ENCODE peak calls at places on chromosome 14, in eight cellular contexts. Y, G, A, W, M, K, Z and D are unnamed samples. For H3K4me1, the result is how much of the 10 kb centered on the place peaks cover.

GRCh38 chr14:39102265-39102968 is 618 bp downstream of the SEC23A start:
- DNase-seq in Y (no peak), G (peak), A (peak), W (no peak), M (no peak), K (no peak), Z (peak), D (peak)

GRCh38 chr14:71133296-71133695 is 226.0 kb downstream of the PCNX1 start:
- DNase-seq in Y (no peak), G (no peak), A (no peak), W (no peak), M (no peak), K (no peak), Z (no peak), D (no peak)

GRCh38 chr14:29601559-29602109 is 326.0 kb downstream of the PRKD1 start:
- DNase-seq in Y (no peak), G (no peak), A (no peak), W (no peak), M (no peak), K (no peak), Z (peak), D (no peak)

GRCh38 chr14:38121280-38121679 is 86.4 kb upstream of the SSTR1 start:
- DNase-seq in Y (no peak), G (no peak), A (no peak), W (no peak), M (no peak), K (no peak), Z (no peak), D (no peak)

GRCh38 chr14:101360045-101360931 is 201.0 kb upstream of the DIO3 start:
- DNase-seq in Y (no peak), G (no peak), A (no peak), W (no peak), M (no peak), K (peak), Z (peak), D (no peak)

GRCh38 chr14:24231263-24232120 is 675 bp downstream of the NEDD8 start:
- DNase-seq in Y (no peak), G (no peak), A (no peak), W (no peak), M (no peak), K (no peak), Z (no peak), D (no peak)

GRCh38 chr14:80678436-80678835 is 263.1 kb downstream of the CEP128 start:
- DNase-seq in Y (no peak), G (no peak), A (no peak), W (no peak), M (no peak), K (no peak), Z (no peak), D (no peak)

GRCh38 chr14:24665440-24665991 is 31.5 kb upstream of the GZMB start:
- DNase-seq in Y (no peak), G (no peak), A (no peak), W (no peak), M (no peak), K (no peak), Z (no peak), D (peak)

GRCh38 chr14:45362505-45362904 is 109.5 kb upstream of the MIS18BP1 start:
- DNase-seq in Y (no peak), G (no peak), A (no peak), W (no peak), M (no peak), K (no peak), Z (no peak), D (no peak)

GRCh38 chr14:69553221-69553620 is 21.4 kb downstream of the CCDC177 start:
- DNase-seq in Y (no peak), G (peak), A (no peak), W (no peak), M (no peak), K (no peak), Z (peak), D (no peak)

GRCh38 chr14:33287204-33287603 is 348.5 kb downstream of the NPAS3 start:
- DNase-seq in Y (no peak), G (no peak), A (no peak), W (no peak), M (no peak), K (no peak), Z (no peak), D (no peak)

GRCh38 chr14:48914382-48914781 is 671.8 kb downstream of the RPS29 start:
- DNase-seq in Y (no peak), G (no peak), A (no peak), W (no peak), M (no peak), K (no peak), Z (no peak), D (no peak)

GRCh38 chr14:50605776-50606175 is 45.8 kb downstream of the ATL1 start:
- DNase-seq in Y (no peak), G (no peak), A (no peak), W (no peak), M (no peak), K (no peak), Z (peak), D (no peak)

GRCh38 chr14:76901171-76902055 is 75.2 kb downstream of the LRRC74A start:
- DNase-seq in Y (no peak), G (no peak), A (no peak), W (no peak), M (no peak), K (no peak), Z (no peak), D (no peak)

GRCh38 chr14:64562432-64562831 is 12.7 kb downstream of the PPP1R36 start:
- DNase-seq in Y (no peak), G (no peak), A (no peak), W (no peak), M (no peak), K (no peak), Z (no peak), D (no peak)

GRCh38 chr14:40232302-40232701 is 800.1 kb upstream of the FBXO33 start:
- DNase-seq in Y (no peak), G (no peak), A (no peak), W (no peak), M (no peak), K (no peak), Z (no peak), D (no peak)

GRCh38 chr14:58082491-58083098 is 69.4 kb downstream of the ARMH4 start:
- DNase-seq in Y (no peak), G (peak), A (no peak), W (no peak), M (no peak), K (no peak), Z (peak), D (no peak)

GRCh38 chr14:88975926-88976325 is 151.5 kb downstream of the TTC8 start:
- DNase-seq in Y (no peak), G (no peak), A (no peak), W (no peak), M (no peak), K (no peak), Z (no peak), D (no peak)

GRCh38 chr14:99505089-99505488 is 23.9 kb downstream of the CCNK start:
- DNase-seq in Y (no peak), G (no peak), A (no peak), W (no peak), M (no peak), K (no peak), Z (no peak), D (no peak)

GRCh38 chr14:90570463-90570860 is 173.6 kb downstream of the CALM1 start:
- DNase-seq in Y (peak), G (no peak), A (no peak), W (no peak), M (no peak), K (peak), Z (no peak), D (no peak)
- H3K27ac ChIP-seq in Y (no peak), G (no peak), A (no peak), W (no peak), M (no peak), K (no peak), Z (no peak), D (no peak)

GRCh38 chr14:61565181-61565580 is 130.1 kb upstream of the HIF1A start:
- DNase-seq in Y (no peak), G (no peak), A (no peak), W (no peak), M (no peak), K (no peak), Z (no peak), D (no peak)
- H3K4me1 ChIP-seq in Y (half or more), G (half or more), A (under half), W (under half), M (under half), K (half or more), Z (half or more), D (under half)

GRCh38 chr14:31197671-31198070 is 9.9 kb downstream of the HECTD1 start:
- DNase-seq in Y (no peak), G (no peak), A (no peak), W (no peak), M (no peak), K (no peak), Z (no peak), D (no peak)

GRCh38 chr14:31190717-31191263 is 16.8 kb downstream of the HECTD1 start:
- DNase-seq in Y (no peak), G (no peak), A (no peak), W (no peak), M (no peak), K (no peak), Z (no peak), D (no peak)

GRCh38 chr14:31196839-31197477 is 10.6 kb downstream of the HECTD1 start:
- DNase-seq in Y (no peak), G (no peak), A (no peak), W (no peak), M (no peak), K (no peak), Z (no peak), D (no peak)

GRCh38 chr14:31194661-31195060 is 12.9 kb downstream of the HECTD1 start:
- DNase-seq in Y (no peak), G (no peak), A (no peak), W (no peak), M (no peak), K (no peak), Z (peak), D (no peak)

DNA sequence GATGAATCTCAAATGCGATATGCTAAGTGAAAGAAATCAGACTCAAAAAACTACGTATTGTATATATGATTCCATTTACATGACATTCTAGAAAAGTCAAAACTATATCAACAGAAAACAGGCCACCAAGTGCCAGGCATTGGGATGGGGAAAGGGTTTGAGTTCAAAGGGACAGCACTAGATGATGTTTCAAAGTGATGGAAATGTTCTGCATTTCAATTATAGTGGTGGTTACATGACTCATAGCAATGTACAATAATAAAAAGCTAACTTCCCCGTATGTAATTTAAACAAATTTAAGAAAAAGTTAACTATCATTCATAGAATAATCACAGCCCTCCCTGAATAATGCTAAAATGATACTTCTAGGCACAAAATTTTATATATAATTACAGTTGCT is 13.5 kb downstream of the HECTD1 start:
- DNase-seq in Y (no peak), G (no peak), A (no peak), W (no peak), M (no peak), K (no peak), Z (peak), D (no peak)
- H3K27ac ChIP-seq in Y (no peak), G (no peak), A (no peak), W (no peak), M (no peak), K (no peak), Z (no peak), D (no peak)

GRCh38 chr14:75165586-75166391 is 10.6 kb downstream of the TMED10 start:
- DNase-seq in Y (no peak), G (no peak), A (no peak), W (no peak), M (no peak), K (no peak), Z (peak), D (no peak)
- H3K4me1 ChIP-seq in Y (under half), G (under half), A (under half), W (under half), M (under half), K (half or more), Z (under half), D (under half)

GRCh38 chr14:85415015-85415712 is 114.8 kb upstream of the FLRT2 start:
- DNase-seq in Y (no peak), G (peak), A (no peak), W (peak), M (no peak), K (no peak), Z (peak), D (no peak)

GRCh38 chr14:85418716-85419115 is 111.2 kb upstream of the FLRT2 start:
- DNase-seq in Y (no peak), G (no peak), A (no peak), W (no peak), M (no peak), K (no peak), Z (peak), D (no peak)

GRCh38 chr14:85414142-85414541 is 115.8 kb upstream of the FLRT2 start:
- DNase-seq in Y (no peak), G (no peak), A (no peak), W (no peak), M (no peak), K (no peak), Z (peak), D (no peak)

GRCh38 chr14:85417396-85417795 is 112.5 kb upstream of the FLRT2 start:
- DNase-seq in Y (no peak), G (no peak), A (no peak), W (no peak), M (no peak), K (no peak), Z (no peak), D (no peak)

DNA sequence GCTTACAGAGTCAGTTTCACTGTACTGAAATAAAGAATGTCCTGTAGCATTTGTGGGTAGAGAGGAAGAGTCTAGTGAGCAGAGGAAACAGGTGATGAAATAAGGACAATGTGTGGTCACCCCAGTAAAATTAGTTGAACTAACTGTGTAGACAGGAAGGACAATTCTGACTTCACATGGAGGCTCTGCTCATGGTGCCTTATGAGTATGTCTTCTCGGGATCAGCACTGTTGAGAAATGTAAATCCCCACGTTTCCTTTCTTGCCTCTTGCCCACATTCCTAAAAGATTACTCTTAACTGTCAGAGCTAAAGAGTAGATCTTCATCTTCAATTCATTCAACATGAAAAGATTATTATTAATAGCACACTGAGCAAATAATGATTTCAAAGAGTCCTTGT is 113.2 kb upstream of the FLRT2 start:
- DNase-seq in Y (no peak), G (peak), A (no peak), W (no peak), M (no peak), K (no peak), Z (peak), D (no peak)
- H3K27ac ChIP-seq in Y (no peak), G (peak), A (no peak), W (no peak), M (no peak), K (no peak), Z (no peak), D (no peak)

DNA sequence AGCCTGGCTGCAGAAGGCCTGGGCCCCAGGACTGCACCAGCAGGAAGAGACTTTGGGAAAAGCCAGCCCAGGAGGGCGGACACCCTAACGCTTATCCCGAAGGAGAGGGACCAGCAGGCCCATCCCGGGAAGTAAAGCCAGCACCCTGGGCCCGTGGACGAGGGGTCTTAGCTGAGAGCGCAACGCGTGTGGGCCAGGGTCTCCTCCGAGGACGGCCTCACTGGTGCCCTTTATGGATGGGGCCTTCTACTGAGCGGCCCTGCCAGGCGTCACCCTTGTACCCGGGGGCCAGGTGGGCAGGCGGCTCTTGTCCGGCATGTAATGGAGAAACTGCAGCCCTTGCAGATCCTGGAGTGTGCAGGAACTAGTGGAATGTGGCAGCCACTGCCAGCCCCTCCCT is 14.1 kb downstream of the TEDC1 start:
- DNase-seq in Y (peak), G (no peak), A (no peak), W (no peak), M (no peak), K (no peak), Z (no peak), D (no peak)
- H3K4me1 ChIP-seq in Y (under half), G (under half), A (under half), W (under half), M (under half), K (under half), Z (under half), D (under half)